ENCODE peak calls at places on chromosomes 3 and 15, in eight cellular contexts. I is fibroblast of lung, Z is psoas muscle, O is OCI-LY7, P is PC-3, M is upper lobe of left lung, T is upper lobe of right lung, C is RWPE2. F is an unnamed sample. For H3K4me1, the result is how much of the 10 kb centered on the place peaks cover.

GRCh38 chr15:27873039-27873438 is 226.1 kb downstream of the OCA2 start:
- DNase-seq in Z (no peak), T (no peak), I (no peak), O (no peak), C (no peak), M (no peak), P (no peak), F (no peak)

GRCh38 chr15:98941595-98942255 is 65.9 kb downstream of the PGPEP1L start:
- DNase-seq in P (peak), I (no peak), M (no peak), T (no peak), Z (no peak), O (no peak), C (no peak), F (no peak)

GRCh38 chr3:170523248-170523647 is 62.6 kb downstream of the SLC7A14 start:
- DNase-seq in O (no peak), Z (no peak), C (no peak), M (no peak), T (no peak), I (peak), P (peak), F (no peak)

GRCh38 chr15:49720221-49720620 is 99.4 kb downstream of the DTWD1 start:
- DNase-seq in C (no peak), T (no peak), P (no peak), M (no peak), Z (no peak), I (no peak), O (no peak), F (no peak)

GRCh38 chr3:134336587-134336986 is 37.7 kb downstream of the AMOTL2 start:
- DNase-seq in P (no peak), C (no peak), T (no peak), O (no peak), I (peak), M (peak), Z (no peak), F (peak)

GRCh38 chr3:31274406-31275024 is 258.2 kb upstream of the STT3B start:
- DNase-seq in P (no peak), M (no peak), I (no peak), O (no peak), C (no peak), T (no peak), Z (no peak), F (no peak)

GRCh38 chr3:48478631-48479555 is 25.1 kb downstream of the SHISA5 start:
- DNase-seq in T (no peak), P (no peak), C (no peak), Z (no peak), I (no peak), M (no peak), O (peak), F (no peak)

GRCh38 chr3:31427623-31428022 is 105.1 kb upstream of the STT3B start:
- DNase-seq in T (no peak), Z (no peak), I (no peak), P (no peak), C (no peak), O (no peak), M (no peak), F (no peak)

GRCh38 chr3:38649500-38650247 is at the start of gene SCN5A:
- DNase-seq in Z (peak), M (peak), P (peak), T (peak), I (peak), O (no peak), C (no peak), F (no peak)

GRCh38 chr15:81294501-81294850 is 29.5 kb downstream of the STARD5 start:
- DNase-seq in T (no peak), O (peak), M (no peak), C (no peak), P (no peak), Z (no peak), I (no peak), F (peak)

GRCh38 chr15:58582150-58582549 is 150.4 kb downstream of the LIPC start:
- DNase-seq in I (no peak), O (no peak), T (no peak), P (no peak), C (no peak), Z (no peak), M (no peak), F (no peak)

DNA sequence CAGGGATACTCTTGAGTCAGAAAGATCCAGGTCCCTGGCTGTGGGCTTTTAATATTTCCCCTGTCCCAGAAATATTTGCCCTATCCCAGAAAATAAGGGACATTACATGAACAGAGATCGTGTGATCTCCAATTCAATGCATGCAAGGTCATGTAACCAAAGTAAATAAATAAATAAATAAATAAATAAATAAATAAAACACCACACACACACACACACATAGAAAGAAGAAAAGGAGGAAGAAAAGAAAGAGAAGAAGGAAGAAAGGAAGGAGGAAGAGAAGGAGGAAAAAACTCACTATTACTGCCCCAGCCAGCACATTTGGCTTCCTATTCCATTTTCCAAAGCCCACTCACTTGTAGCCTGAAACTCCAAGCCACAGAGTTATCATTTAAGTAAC is 117.9 kb upstream of the CFAP20DC start:
- DNase-seq in Z (no peak), C (no peak), I (no peak), O (no peak), T (no peak), M (no peak), P (no peak), F (no peak)
- TF ChIP-seq CTCF in Z (no peak), C (no peak), I (no peak), O (no peak), T (no peak), M (no peak), P (no peak), F (no peak)

DNA sequence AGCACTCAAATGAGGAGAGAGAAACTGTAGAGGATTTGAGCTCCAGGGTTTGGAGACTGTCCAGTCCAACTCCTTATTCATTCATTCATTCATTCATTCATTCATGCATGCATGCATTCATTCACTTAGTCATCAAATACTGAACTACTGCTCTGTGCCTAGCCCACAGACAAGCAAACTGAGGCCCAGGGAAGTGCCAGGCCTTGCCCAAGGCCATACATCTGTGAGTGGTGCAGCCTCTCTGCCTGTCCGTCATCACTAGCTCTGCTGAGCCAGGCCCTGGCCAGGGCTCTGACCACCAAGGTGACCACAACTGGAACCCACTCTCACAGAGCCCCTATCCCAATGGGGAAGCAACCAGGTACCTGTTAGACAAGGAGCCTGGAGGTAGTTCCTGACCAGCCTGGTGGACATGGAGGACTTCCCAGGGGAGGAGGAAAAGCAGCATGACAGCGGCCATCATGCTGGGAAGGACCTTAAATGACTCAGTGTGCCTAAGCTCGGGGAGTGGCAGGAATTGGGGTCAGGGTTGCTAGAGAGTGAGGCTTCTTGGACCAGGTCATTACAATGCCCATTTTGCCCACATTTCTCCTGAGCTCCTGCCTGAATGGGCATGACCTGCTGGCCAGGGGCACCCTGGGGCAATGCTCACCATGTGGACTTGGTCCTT is 27.5 kb upstream of the RPL29 start:
- DNase-seq in Z (peak), C (no peak), P (no peak), I (no peak), T (no peak), O (no peak), M (no peak), F (no peak)
- H3K4me1 ChIP-seq in Z (half or more), C (under half), P (under half), I (under half), T (under half), O (under half), M (under half), F (under half)

DNA sequence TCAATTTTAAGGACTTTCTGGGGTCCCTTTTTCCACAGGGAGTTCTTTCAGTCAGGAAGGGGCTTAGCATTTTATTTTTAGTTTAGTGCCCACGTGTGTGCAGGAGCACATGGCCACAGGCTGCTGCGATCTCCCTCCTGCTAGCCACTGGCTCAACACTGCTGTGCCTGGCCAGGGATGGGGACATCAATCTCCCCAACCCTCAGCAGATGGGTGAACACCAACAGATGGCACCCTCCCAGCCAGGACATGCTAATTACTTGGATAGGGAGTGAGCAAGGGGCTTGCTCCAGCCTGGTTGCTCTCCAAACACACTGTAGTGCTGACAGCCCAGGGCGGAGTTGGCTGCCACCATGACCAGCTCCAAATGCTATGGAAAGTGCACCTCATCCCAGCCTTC is 7.4 kb upstream of the RIOX2 start:
- DNase-seq in T (no peak), O (no peak), P (no peak), M (no peak), Z (no peak), I (no peak), C (no peak), F (no peak)
- TF ChIP-seq CTCF in T (no peak), O (no peak), P (no peak), M (no peak), Z (no peak), I (no peak), C (no peak), F (no peak)

DNA sequence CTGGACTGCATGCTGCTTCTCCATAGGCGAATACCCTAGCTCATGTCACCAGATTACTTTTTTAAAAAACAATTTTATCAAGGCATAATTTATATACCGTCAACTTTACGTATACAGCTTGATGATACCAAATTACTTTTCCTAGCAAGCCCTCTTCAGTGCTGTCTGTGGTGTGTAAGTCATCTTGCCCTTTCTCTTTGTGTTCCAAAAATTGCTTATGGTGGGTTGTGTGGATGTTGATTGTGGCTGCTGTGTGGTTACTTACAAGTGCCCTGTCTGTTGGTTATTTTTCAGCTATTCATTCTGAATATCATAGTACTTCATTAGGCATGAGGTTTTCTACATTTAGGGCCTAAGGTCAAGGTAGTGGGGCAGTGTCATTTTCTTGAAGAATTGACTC is 12.8 kb downstream of the TMOD3 start:
- DNase-seq in C (no peak), M (no peak), Z (no peak), I (no peak), O (no peak), P (no peak), T (no peak), F (no peak)
- H3K4me1 ChIP-seq in C (half or more), M (half or more), Z (under half), I (under half), O (under half), P (half or more), T (half or more), F (under half)

GRCh38 chr3:12556723-12557471 is at the start of gene MKRN2:
- DNase-seq in T (peak), Z (peak), I (peak), O (peak), C (peak), M (peak), P (peak), F (peak)
- TF ChIP-seq CTCF in T (no peak), Z (no peak), I (no peak), O (no peak), C (peak), M (no peak), P (no peak), F (no peak)

DNA sequence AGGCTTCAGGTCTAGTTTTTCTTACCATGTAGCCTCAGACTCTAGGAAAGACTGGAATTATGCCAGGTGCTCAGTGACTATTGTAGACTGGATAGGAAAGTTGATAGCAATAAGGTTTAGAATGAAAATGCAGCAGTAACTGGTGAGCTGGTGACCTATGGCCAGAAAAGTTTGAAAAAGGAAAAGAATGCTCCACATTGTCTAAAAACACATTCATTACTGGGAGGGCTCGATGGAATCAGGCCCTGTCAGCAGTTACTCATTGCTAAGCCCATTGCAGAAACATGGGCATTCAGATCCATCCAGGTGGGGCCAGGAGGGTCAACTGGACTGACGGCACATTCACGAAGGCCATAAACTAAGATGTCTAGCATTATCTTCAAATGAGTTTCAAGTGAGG is 8.7 kb upstream of the MBNL1 start:
- DNase-seq in P (peak), M (no peak), I (no peak), C (no peak), O (no peak), Z (no peak), T (no peak), F (no peak)
- H3K4me1 ChIP-seq in P (under half), M (under half), I (under half), C (under half), O (under half), Z (under half), T (under half), F (under half)

DNA sequence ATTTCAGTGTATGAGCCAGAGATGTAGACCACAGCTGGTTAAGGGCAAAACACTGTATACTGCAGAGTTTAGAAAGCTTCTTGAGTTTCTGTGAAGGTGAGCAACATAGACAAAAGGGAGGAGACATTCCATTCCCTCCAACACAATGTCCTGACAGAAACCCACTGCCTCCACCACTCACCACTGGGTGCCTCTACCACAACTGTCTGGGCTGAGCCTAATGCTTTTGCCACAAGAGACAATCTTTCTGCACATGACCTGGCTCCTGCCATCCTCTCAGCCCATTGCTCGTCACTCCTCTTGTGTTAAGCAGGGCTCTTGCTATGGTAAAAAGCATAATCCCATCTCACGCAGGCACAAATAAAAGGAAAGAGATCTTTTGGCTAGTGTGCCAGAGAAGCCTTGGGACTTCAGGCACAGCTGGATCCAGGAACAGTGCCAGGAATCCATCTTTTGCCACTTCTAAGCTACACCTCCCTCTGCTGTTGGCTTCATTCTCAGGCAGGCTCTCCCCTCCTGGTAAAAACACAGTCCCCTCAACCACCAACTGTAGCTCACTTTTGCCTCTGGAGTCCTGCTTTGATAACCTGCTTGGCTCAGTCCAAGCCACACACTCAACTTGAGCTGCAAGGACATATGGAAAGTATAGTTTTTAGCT is 140.6 kb upstream of the PRR20G start:
- DNase-seq in Z (no peak), C (no peak), I (peak), O (no peak), M (peak), P (no peak), T (no peak), F (peak)
- TF ChIP-seq CTCF in Z (no peak), C (no peak), I (no peak), O (no peak), M (no peak), P (no peak), T (no peak), F (no peak)